ENCODE peak calls at places on chromosome 15, in seven cellular contexts. U is left ventricle myocardium inferior, R is T follicular helper cell, H is mucosa of descending colon, D is kidney glomerular epithelial cell, X is uterus, L is neuronal stem cell. N is an unnamed sample.

GRCh38 chr15:77803487-77803886 is 170.8 kb upstream of the LINGO1 start:
- DNase-seq in U (no peak), R (no peak), H (no peak), D (no peak), X (no peak), L (no peak), N (no peak)

GRCh38 chr15:69648215-69648614 is 195.6 kb downstream of the RPLP1 start:
- DNase-seq in U (no peak), R (no peak), H (no peak), D (no peak), X (no peak), L (no peak), N (peak; percentile 2)

GRCh38 chr15:99508807-99509311 is 56.9 kb upstream of the MEF2A start:
- DNase-seq in U (no peak), R (no peak), H (no peak), D (no peak), X (no peak), L (no peak), N (no peak)

GRCh38 chr15:73948396-73948795 is 22.1 kb downstream of the LOXL1 start:
- DNase-seq in U (no peak), R (no peak), H (no peak), D (no peak), X (no peak), L (no peak), N (no peak)

GRCh38 chr15:76206325-76206976 is 104.8 kb downstream of the ETFA start:
- DNase-seq in U (peak; percentile 85), R (no peak), H (peak; percentile 66), D (peak; percentile 10), X (peak; percentile 60), L (no peak), N (peak; percentile 91)

GRCh38 chr15:83118968-83119367 is 11.5 kb downstream of the TM6SF1 start:
- DNase-seq in U (no peak), R (no peak), H (no peak), D (no peak), X (no peak), L (no peak), N (no peak)

GRCh38 chr15:58227706-58228543 is 89.7 kb downstream of the AQP9 start:
- DNase-seq in U (peak; percentile 77), R (peak; percentile 41), H (peak; percentile 70), D (peak; percentile 68), X (peak; percentile 46), L (peak; percentile 60), N (peak; percentile 77)

GRCh38 chr15:51499379-51499976 is 123.1 kb downstream of the DMXL2 start:
- DNase-seq in U (no peak), R (no peak), H (no peak), D (peak; percentile 13), X (no peak), L (no peak), N (peak; percentile 32)

GRCh38 chr15:52103217-52104207 is 9.1 kb downstream of the BCL2L10 start:
- DNase-seq in U (no peak), R (no peak), H (no peak), D (peak; percentile 91), X (peak; percentile 93), L (no peak), N (peak; percentile 97)

GRCh38 chr15:68218847-68219798 is 10.4 kb downstream of the CLN6 start:
- DNase-seq in U (no peak), R (no peak), H (no peak), D (no peak), X (no peak), L (no peak), N (no peak)

GRCh38 chr15:68085052-68085451 is 30.9 kb downstream of the PIAS1 start:
- DNase-seq in U (no peak), R (no peak), H (no peak), D (no peak), X (no peak), L (no peak), N (no peak)

GRCh38 chr15:96428742-96429141 is 98.2 kb downstream of the NR2F2 start:
- DNase-seq in U (no peak), R (no peak), H (no peak), D (peak; percentile 97), X (no peak), L (no peak), N (peak; percentile 79)

GRCh38 chr15:94230886-94231727 is at the start of gene MCTP2:
- DNase-seq in U (peak; percentile 69), R (peak; percentile 65), H (peak; percentile 95), D (peak; percentile 96), X (peak; percentile 54), L (peak; percentile 47), N (no peak)

GRCh38 chr15:48609486-48609885 is 36.0 kb downstream of the FBN1 start:
- DNase-seq in U (no peak), R (no peak), H (no peak), D (no peak), X (no peak), L (no peak), N (no peak)